ENCODE peak calls at places on chromosomes 11 and 22, in eight cellular contexts. One of them, this sample, is unnamed.

GRCh38 chr11:45994421-45995341 is 72.2 kb downstream of the LARGE2 start:
- DNase-seq in AG04450: peak
- DNase-seq in upper lobe of right lung: no peak
- DNase-seq in fibroblast of mammary gland: peak
- DNase-seq in HFFc6: no peak
- DNase-seq in CD4-positive, alpha-beta T cell: no peak
- DNase-seq in breast epithelium: no peak
- DNase-seq in MM.1S: peak
- DNase-seq in this sample: no peak

GRCh38 chr11:115215694-115216615 is 288.3 kb downstream of the CADM1 start:
- DNase-seq in MM.1S: no peak
- DNase-seq in CD4-positive, alpha-beta T cell: no peak
- DNase-seq in HFFc6: no peak
- DNase-seq in AG04450: no peak
- DNase-seq in breast epithelium: no peak
- DNase-seq in fibroblast of mammary gland: no peak
- DNase-seq in upper lobe of right lung: no peak
- DNase-seq in this sample: no peak

GRCh38 chr22:17013396-17014100 is 5.5 kb upstream of the GAB4 start:
- DNase-seq in MM.1S: no peak
- DNase-seq in AG04450: no peak
- DNase-seq in CD4-positive, alpha-beta T cell: no peak
- DNase-seq in upper lobe of right lung: no peak
- DNase-seq in breast epithelium: no peak
- DNase-seq in HFFc6: no peak
- DNase-seq in fibroblast of mammary gland: no peak
- DNase-seq in this sample: no peak

GRCh38 chr11:16964501-16964900 is 49.7 kb downstream of the PLEKHA7 start:
- DNase-seq in CD4-positive, alpha-beta T cell: no peak
- DNase-seq in HFFc6: no peak
- DNase-seq in fibroblast of mammary gland: no peak
- DNase-seq in AG04450: no peak
- DNase-seq in upper lobe of right lung: no peak
- DNase-seq in breast epithelium: no peak
- DNase-seq in MM.1S: no peak
- DNase-seq in this sample: no peak

GRCh38 chr22:31272522-31273446 is 19.5 kb downstream of the PIK3IP1 start:
- DNase-seq in HFFc6: peak
- DNase-seq in CD4-positive, alpha-beta T cell: peak
- DNase-seq in upper lobe of right lung: no peak
- DNase-seq in AG04450: peak
- DNase-seq in breast epithelium: no peak
- DNase-seq in fibroblast of mammary gland: peak
- DNase-seq in MM.1S: peak
- DNase-seq in this sample: no peak

GRCh38 chr22:45424241-45424731 is 10.8 kb downstream of the RIBC2 start:
- DNase-seq in fibroblast of mammary gland: no peak
- DNase-seq in AG04450: no peak
- DNase-seq in HFFc6: no peak
- DNase-seq in upper lobe of right lung: peak
- DNase-seq in MM.1S: no peak
- DNase-seq in CD4-positive, alpha-beta T cell: no peak
- DNase-seq in breast epithelium: peak
- DNase-seq in this sample: no peak

GRCh38 chr11:93775289-93775688 is 8.8 kb upstream of the MED17 start:
- DNase-seq in AG04450: no peak
- DNase-seq in breast epithelium: no peak
- DNase-seq in CD4-positive, alpha-beta T cell: no peak
- DNase-seq in fibroblast of mammary gland: no peak
- DNase-seq in HFFc6: no peak
- DNase-seq in MM.1S: no peak
- DNase-seq in upper lobe of right lung: no peak
- DNase-seq in this sample: no peak

GRCh38 chr22:32063701-32064100 is 20.6 kb downstream of the SLC5A1 start:
- DNase-seq in fibroblast of mammary gland: no peak
- DNase-seq in upper lobe of right lung: no peak
- DNase-seq in HFFc6: no peak
- DNase-seq in AG04450: no peak
- DNase-seq in CD4-positive, alpha-beta T cell: no peak
- DNase-seq in MM.1S: no peak
- DNase-seq in breast epithelium: no peak
- DNase-seq in this sample: no peak

GRCh38 chr11:110031171-110031570 is 62.0 kb upstream of the ZC3H12C start:
- DNase-seq in breast epithelium: no peak
- DNase-seq in fibroblast of mammary gland: no peak
- DNase-seq in HFFc6: no peak
- DNase-seq in MM.1S: no peak
- DNase-seq in AG04450: no peak
- DNase-seq in upper lobe of right lung: no peak
- DNase-seq in CD4-positive, alpha-beta T cell: no peak
- DNase-seq in this sample: no peak

GRCh38 chr11:705646-706438 is at the start of gene EPS8L2:
- DNase-seq in upper lobe of right lung: peak
- DNase-seq in breast epithelium: peak
- DNase-seq in AG04450: no peak
- DNase-seq in fibroblast of mammary gland: no peak
- DNase-seq in MM.1S: no peak
- DNase-seq in HFFc6: no peak
- DNase-seq in CD4-positive, alpha-beta T cell: no peak
- DNase-seq in this sample: no peak

GRCh38 chr22:50672471-50673230 is at the start of gene SHANK3:
- DNase-seq in CD4-positive, alpha-beta T cell: no peak
- DNase-seq in HFFc6: no peak
- DNase-seq in upper lobe of right lung: no peak
- DNase-seq in AG04450: no peak
- DNase-seq in fibroblast of mammary gland: no peak
- DNase-seq in MM.1S: no peak
- DNase-seq in breast epithelium: no peak
- DNase-seq in this sample: no peak

GRCh38 chr22:46626911-46627805 is 7.0 kb downstream of the GRAMD4 start:
- DNase-seq in CD4-positive, alpha-beta T cell: no peak
- DNase-seq in HFFc6: no peak
- DNase-seq in fibroblast of mammary gland: no peak
- DNase-seq in upper lobe of right lung: no peak
- DNase-seq in MM.1S: no peak
- DNase-seq in breast epithelium: no peak
- DNase-seq in AG04450: no peak
- DNase-seq in this sample: no peak

GRCh38 chr11:126059238-126059761 is 3.4 kb downstream of the CDON start:
- DNase-seq in AG04450: no peak
- DNase-seq in MM.1S: no peak
- DNase-seq in breast epithelium: no peak
- DNase-seq in upper lobe of right lung: no peak
- DNase-seq in HFFc6: no peak
- DNase-seq in fibroblast of mammary gland: no peak
- DNase-seq in CD4-positive, alpha-beta T cell: no peak
- DNase-seq in this sample: no peak

GRCh38 chr11:71562120-71562519 is 3.2 kb upstream of the KRTAP5-10 start:
- DNase-seq in breast epithelium: no peak
- DNase-seq in MM.1S: no peak
- DNase-seq in upper lobe of right lung: no peak
- DNase-seq in AG04450: no peak
- DNase-seq in CD4-positive, alpha-beta T cell: no peak
- DNase-seq in fibroblast of mammary gland: peak
- DNase-seq in HFFc6: no peak
- DNase-seq in this sample: no peak

GRCh38 chr11:76672431-76673163 is 2.0 kb upstream of the LRRC32 start:
- DNase-seq in AG04450: no peak
- DNase-seq in CD4-positive, alpha-beta T cell: no peak
- DNase-seq in breast epithelium: no peak
- DNase-seq in fibroblast of mammary gland: no peak
- DNase-seq in MM.1S: peak
- DNase-seq in upper lobe of right lung: no peak
- DNase-seq in HFFc6: no peak
- DNase-seq in this sample: no peak

GRCh38 chr22:39463931-39464390 is 7.1 kb downstream of the MGAT3 start:
- DNase-seq in MM.1S: no peak
- DNase-seq in upper lobe of right lung: peak
- DNase-seq in CD4-positive, alpha-beta T cell: no peak
- DNase-seq in AG04450: no peak
- DNase-seq in HFFc6: no peak
- DNase-seq in fibroblast of mammary gland: no peak
- DNase-seq in breast epithelium: no peak
- DNase-seq in this sample: no peak

GRCh38 chr11:121449123-121449522 is 3.0 kb upstream of the SORL1 start:
- DNase-seq in upper lobe of right lung: no peak
- DNase-seq in MM.1S: no peak
- DNase-seq in HFFc6: no peak
- DNase-seq in fibroblast of mammary gland: no peak
- DNase-seq in AG04450: no peak
- DNase-seq in CD4-positive, alpha-beta T cell: no peak
- DNase-seq in breast epithelium: no peak
- DNase-seq in this sample: no peak

GRCh38 chr11:45919806-45920530 is 2.3 kb upstream of the PEX16 start:
- DNase-seq in fibroblast of mammary gland: no peak
- DNase-seq in AG04450: no peak
- DNase-seq in upper lobe of right lung: peak
- DNase-seq in MM.1S: no peak
- DNase-seq in HFFc6: no peak
- DNase-seq in breast epithelium: no peak
- DNase-seq in CD4-positive, alpha-beta T cell: no peak
- DNase-seq in this sample: no peak

DNA sequence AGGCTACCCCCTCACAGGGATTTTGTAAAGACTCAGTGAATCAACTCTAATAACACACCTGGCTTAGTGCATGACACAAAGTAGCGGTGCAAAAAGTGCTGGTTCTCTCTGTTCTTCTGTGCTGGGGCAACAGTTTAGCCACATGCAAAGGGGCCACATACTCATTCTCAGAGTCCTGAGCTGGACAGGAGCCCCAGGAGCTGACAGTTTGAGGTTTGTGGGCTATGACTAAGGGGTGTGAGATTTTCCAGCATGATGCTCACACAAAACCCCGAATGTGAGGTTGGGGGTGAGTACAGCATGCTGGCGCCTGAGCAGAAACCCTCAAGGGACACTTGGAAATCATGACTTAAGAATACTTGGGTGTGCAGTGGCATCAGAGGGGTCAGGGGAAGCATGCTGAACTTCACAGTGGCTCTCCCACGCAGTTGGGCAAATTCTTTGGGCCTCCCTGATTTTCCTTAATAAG is 31.1 kb downstream of the TMPRSS5 start:
- DNase-seq in upper lobe of right lung: no peak
- DNase-seq in CD4-positive, alpha-beta T cell: no peak
- DNase-seq in fibroblast of mammary gland: peak
- DNase-seq in HFFc6: peak
- DNase-seq in MM.1S: no peak
- DNase-seq in breast epithelium: no peak
- DNase-seq in AG04450: peak
- DNase-seq in this sample: peak
- TF ChIP-seq CTCF in upper lobe of right lung: no peak
- TF ChIP-seq CTCF in CD4-positive, alpha-beta T cell: no peak
- TF ChIP-seq CTCF in fibroblast of mammary gland: no peak
- TF ChIP-seq CTCF in HFFc6: no peak
- TF ChIP-seq CTCF in MM.1S: no peak
- TF ChIP-seq CTCF in breast epithelium: no peak
- TF ChIP-seq CTCF in AG04450: no peak
- TF ChIP-seq CTCF in this sample: no peak

GRCh38 chr11:117239295-117239694 is 6.8 kb downstream of the RNF214 start:
- DNase-seq in breast epithelium: no peak
- DNase-seq in AG04450: peak
- DNase-seq in CD4-positive, alpha-beta T cell: no peak
- DNase-seq in upper lobe of right lung: no peak
- DNase-seq in MM.1S: no peak
- DNase-seq in HFFc6: peak
- DNase-seq in fibroblast of mammary gland: peak
- DNase-seq in this sample: peak
- TF ChIP-seq CTCF in breast epithelium: no peak
- TF ChIP-seq CTCF in AG04450: peak
- TF ChIP-seq CTCF in CD4-positive, alpha-beta T cell: no peak
- TF ChIP-seq CTCF in upper lobe of right lung: no peak
- TF ChIP-seq CTCF in MM.1S: no peak
- TF ChIP-seq CTCF in HFFc6: peak
- TF ChIP-seq CTCF in fibroblast of mammary gland: peak
- TF ChIP-seq CTCF in this sample: peak

GRCh38 chr11:59200421-59200746 is 12.3 kb downstream of the MPEG1 start:
- DNase-seq in upper lobe of right lung: no peak
- DNase-seq in fibroblast of mammary gland: no peak
- DNase-seq in MM.1S: no peak
- DNase-seq in breast epithelium: no peak
- DNase-seq in HFFc6: no peak
- DNase-seq in CD4-positive, alpha-beta T cell: no peak
- DNase-seq in AG04450: no peak
- DNase-seq in this sample: no peak

GRCh38 chr11:59197990-59198389 is 14.7 kb downstream of the MPEG1 start:
- DNase-seq in upper lobe of right lung: peak
- DNase-seq in CD4-positive, alpha-beta T cell: no peak
- DNase-seq in fibroblast of mammary gland: no peak
- DNase-seq in breast epithelium: no peak
- DNase-seq in MM.1S: no peak
- DNase-seq in HFFc6: peak
- DNase-seq in AG04450: no peak
- DNase-seq in this sample: no peak

GRCh38 chr11:59199546-59200420 is 12.9 kb downstream of the MPEG1 start:
- DNase-seq in HFFc6: no peak
- DNase-seq in MM.1S: peak
- DNase-seq in breast epithelium: no peak
- DNase-seq in CD4-positive, alpha-beta T cell: no peak
- DNase-seq in fibroblast of mammary gland: no peak
- DNase-seq in AG04450: no peak
- DNase-seq in upper lobe of right lung: no peak
- DNase-seq in this sample: no peak

GRCh38 chr11:59204736-59205135 is 8.0 kb downstream of the MPEG1 start:
- DNase-seq in CD4-positive, alpha-beta T cell: no peak
- DNase-seq in fibroblast of mammary gland: no peak
- DNase-seq in AG04450: no peak
- DNase-seq in HFFc6: peak
- DNase-seq in upper lobe of right lung: no peak
- DNase-seq in MM.1S: no peak
- DNase-seq in breast epithelium: no peak
- DNase-seq in this sample: no peak

GRCh38 chr11:59201376-59201775 is 11.4 kb downstream of the MPEG1 start:
- DNase-seq in breast epithelium: no peak
- DNase-seq in fibroblast of mammary gland: no peak
- DNase-seq in MM.1S: no peak
- DNase-seq in HFFc6: no peak
- DNase-seq in CD4-positive, alpha-beta T cell: no peak
- DNase-seq in upper lobe of right lung: no peak
- DNase-seq in AG04450: no peak
- DNase-seq in this sample: no peak
- TF ChIP-seq CTCF in breast epithelium: peak
- TF ChIP-seq CTCF in fibroblast of mammary gland: peak
- TF ChIP-seq CTCF in MM.1S: peak
- TF ChIP-seq CTCF in HFFc6: peak
- TF ChIP-seq CTCF in CD4-positive, alpha-beta T cell: no peak
- TF ChIP-seq CTCF in upper lobe of right lung: peak
- TF ChIP-seq CTCF in AG04450: peak
- TF ChIP-seq CTCF in this sample: peak

DNA sequence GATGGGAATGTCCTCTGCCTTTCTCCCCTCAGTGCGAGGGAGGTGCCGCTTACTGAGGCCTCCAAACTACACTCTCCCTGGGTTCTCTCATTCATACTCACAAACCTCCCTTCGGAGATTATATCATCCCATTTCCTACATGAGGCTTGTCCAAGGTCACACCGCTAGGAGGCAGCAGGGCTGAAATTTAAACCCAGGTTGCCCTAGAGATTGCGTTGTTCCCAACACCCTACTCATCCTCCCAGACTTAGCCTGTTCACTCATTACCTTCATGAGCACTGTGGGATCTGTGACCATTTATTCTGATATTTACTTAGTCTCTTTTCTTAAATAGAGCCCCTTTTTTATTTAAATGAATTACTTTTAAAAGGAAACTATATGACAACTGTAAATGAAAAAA is 31.1 kb downstream of the SDHAF2 start:
- DNase-seq in HFFc6: no peak
- DNase-seq in fibroblast of mammary gland: peak
- DNase-seq in breast epithelium: no peak
- DNase-seq in CD4-positive, alpha-beta T cell: no peak
- DNase-seq in upper lobe of right lung: no peak
- DNase-seq in AG04450: no peak
- DNase-seq in MM.1S: no peak
- DNase-seq in this sample: no peak
- TF ChIP-seq CTCF in HFFc6: no peak
- TF ChIP-seq CTCF in fibroblast of mammary gland: peak
- TF ChIP-seq CTCF in breast epithelium: no peak
- TF ChIP-seq CTCF in CD4-positive, alpha-beta T cell: no peak
- TF ChIP-seq CTCF in upper lobe of right lung: no peak
- TF ChIP-seq CTCF in AG04450: no peak
- TF ChIP-seq CTCF in MM.1S: no peak
- TF ChIP-seq CTCF in this sample: no peak